ENCODE peak calls at places on chromosomes 16 and 17, in ten cellular contexts. N is heart left ventricle, E is IMR-90, Y is esophagus muscularis mucosa, I is K562, X is spleen, L is tibial nerve, U is body of pancreas, M is transverse colon, S is ovary. B is an unnamed sample. For H3K27me3, the result is how much of the 10 kb centered on the place peaks cover.

GRCh38 chr17:3905017-3905486 is 11.2 kb downstream of the P2RX1 start:
- DNase-seq in Y (no peak), E (no peak), U (peak), N (no peak), X (no peak), M (peak), I (no peak), S (no peak), L (no peak), B (no peak)

GRCh38 chr16:70770968-70771552 is 29.9 kb downstream of the VAC14 start:
- DNase-seq in I (peak), M (peak), S (peak), Y (peak), L (peak), X (no peak), E (peak), N (peak), U (peak), B (peak)

GRCh38 chr16:19781196-19781595 is 63.1 kb downstream of the IQCK start:
- DNase-seq in M (no peak), X (no peak), E (peak), L (peak), U (no peak), Y (no peak), N (no peak), S (no peak), I (no peak), B (no peak)

GRCh38 chr17:39485555-39485954 is 24.3 kb downstream of the CDK12 start:
- DNase-seq in S (no peak), U (no peak), I (no peak), X (no peak), L (no peak), Y (no peak), E (peak), M (no peak), N (no peak), B (no peak)

GRCh38 chr17:10226930-10227695 is 28.7 kb upstream of the GAS7 start:
- DNase-seq in I (peak), N (peak), E (peak), X (peak), S (peak), Y (no peak), U (peak), M (peak), L (peak), B (peak)

GRCh38 chr16:10611825-10612342 is 31.5 kb upstream of the EMP2 start:
- DNase-seq in E (no peak), S (no peak), L (no peak), Y (no peak), I (peak), X (no peak), N (no peak), U (no peak), M (no peak), B (no peak)

GRCh38 chr16:77780378-77780837 is 8.0 kb upstream of the VAT1L start:
- DNase-seq in E (peak), Y (no peak), I (no peak), X (no peak), U (no peak), M (no peak), L (no peak), S (no peak), N (no peak), B (peak)

GRCh38 chr16:53130193-53131049 is 75.6 kb downstream of the CHD9 start:
- DNase-seq in U (peak), Y (peak), I (peak), L (peak), S (peak), X (peak), N (peak), E (peak), M (peak), B (peak)

GRCh38 chr16:31085873-31086628 is 2.7 kb downstream of the PRSS53 start:
- DNase-seq in X (peak), N (no peak), S (no peak), M (no peak), I (no peak), Y (no peak), E (no peak), L (no peak), U (no peak), B (no peak)

GRCh38 chr17:30477758-30478115 is 529 bp downstream of the GOSR1 start:
- DNase-seq in Y (no peak), M (no peak), N (no peak), S (no peak), X (no peak), I (no peak), E (peak), L (no peak), U (no peak), B (no peak)

DNA sequence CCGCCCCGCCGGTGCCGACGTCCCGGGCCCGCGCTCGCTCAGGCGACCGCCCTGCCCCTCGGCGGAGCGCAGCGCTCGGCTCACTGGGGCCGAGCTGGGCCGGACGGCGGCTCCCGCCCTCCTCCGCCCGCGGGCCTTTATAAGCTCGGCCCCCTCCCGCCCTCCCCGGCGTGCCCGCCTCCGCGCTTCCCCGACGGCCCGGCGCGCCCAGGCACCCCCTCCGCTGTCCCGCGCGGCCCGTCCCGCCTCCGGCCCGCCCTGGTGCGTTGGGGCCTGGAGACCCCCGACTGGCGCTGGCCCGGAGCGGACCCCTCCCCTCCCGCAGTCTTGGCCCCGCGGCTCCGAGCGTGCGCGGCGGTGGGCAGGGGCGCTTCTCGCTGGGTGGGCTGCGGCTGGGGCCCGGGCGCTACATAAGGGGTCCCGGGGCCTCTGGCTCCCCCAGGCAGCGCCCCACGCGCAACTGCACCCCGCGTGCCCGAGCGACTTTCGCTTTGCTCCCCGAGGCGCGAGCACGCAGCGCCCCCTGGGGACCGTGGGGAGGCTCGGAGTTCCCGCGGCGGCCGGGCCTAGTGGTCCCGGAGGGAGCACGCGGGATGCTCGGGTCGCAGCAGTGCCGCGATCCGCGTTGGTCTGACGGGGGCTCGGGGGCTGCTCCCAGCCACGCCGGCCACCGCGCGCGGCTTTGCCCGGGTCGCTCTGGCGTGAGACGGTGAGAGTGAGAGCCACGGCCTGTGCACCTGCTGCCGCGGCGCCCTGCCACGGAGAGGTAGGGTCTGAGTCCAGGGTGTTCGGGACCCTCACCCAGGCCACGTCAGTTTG is at the start of gene PIEZO1:
- DNase-seq in E (peak), U (peak), X (peak), N (peak), I (peak), Y (no peak), L (peak), S (peak), M (peak), B (peak)
- TF ChIP-seq POLR2A in E (peak), U (peak), X (no peak), N (peak), I (no peak), Y (peak), L (peak), S (no peak), M (peak), B (peak)

GRCh38 chr17:73707358-73707757 is 63.1 kb upstream of the SDK2 start:
- DNase-seq in Y (no peak), X (no peak), U (no peak), S (no peak), E (no peak), L (no peak), N (no peak), I (no peak), M (no peak), B (no peak)

GRCh38 chr17:73706858-73707257 is 62.6 kb upstream of the SDK2 start:
- DNase-seq in I (no peak), L (no peak), Y (no peak), X (no peak), N (no peak), U (no peak), M (no peak), S (no peak), E (no peak), B (no peak)

GRCh38 chr17:73705594-73705993 is 61.3 kb upstream of the SDK2 start:
- DNase-seq in L (no peak), I (no peak), X (no peak), U (no peak), S (no peak), Y (no peak), M (no peak), E (peak), N (no peak), B (peak)

GRCh38 chr17:73703917-73704316 is 59.7 kb upstream of the SDK2 start:
- DNase-seq in U (no peak), L (no peak), Y (no peak), M (no peak), X (no peak), N (no peak), E (no peak), I (no peak), S (no peak), B (no peak)

GRCh38 chr17:73706428-73706827 is 62.2 kb upstream of the SDK2 start:
- DNase-seq in L (no peak), U (no peak), N (no peak), S (no peak), I (no peak), Y (no peak), X (no peak), E (no peak), M (no peak), B (no peak)
- H3K27me3 ChIP-seq in L (under half), U (under half), N (under half), S (under half), I (under half), Y (under half), X (under half), E (under half), M (under half), B (under half)

GRCh38 chr17:42781639-42782401 is 1.4 kb downstream of the WNK4 start:
- DNase-seq in I (no peak), L (no peak), Y (no peak), M (peak), S (peak), X (peak), N (no peak), E (no peak), U (no peak), B (no peak)
- TF ChIP-seq POLR2A in I (no peak), L (no peak), Y (no peak), M (no peak), S (no peak), X (no peak), N (no peak), E (no peak), U (no peak), B (no peak)

GRCh38 chr17:44384281-44384822 is 5.1 kb downstream of the ITGA2B start:
- DNase-seq in M (no peak), X (no peak), E (no peak), I (no peak), S (no peak), N (no peak), U (no peak), Y (no peak), L (no peak), B (no peak)
- H3K27me3 ChIP-seq in M (under half), X (under half), E (under half), I (under half), S (under half), N (under half), U (under half), Y (under half), L (under half), B (under half)

GRCh38 chr16:81833751-81834150 is 54.7 kb downstream of the PLCG2 start:
- DNase-seq in L (no peak), U (no peak), Y (no peak), I (no peak), N (no peak), M (no peak), S (no peak), X (no peak), E (no peak), B (no peak)

GRCh38 chr16:81832801-81833547 is 53.9 kb downstream of the PLCG2 start:
- DNase-seq in S (no peak), L (no peak), I (no peak), E (no peak), X (no peak), N (no peak), Y (no peak), U (no peak), M (no peak), B (no peak)

GRCh38 chr16:81831722-81832126 is 52.6 kb downstream of the PLCG2 start:
- DNase-seq in Y (no peak), L (peak), E (no peak), X (peak), N (peak), M (peak), S (no peak), I (peak), U (peak), B (peak)

GRCh38 chr16:81834868-81835267 is 55.8 kb downstream of the PLCG2 start:
- DNase-seq in X (no peak), Y (no peak), M (no peak), L (no peak), E (no peak), I (no peak), U (no peak), S (no peak), N (no peak), B (no peak)

GRCh38 chr16:81830845-81831600 is 51.9 kb downstream of the PLCG2 start:
- DNase-seq in L (no peak), M (no peak), E (no peak), S (no peak), N (no peak), Y (no peak), U (no peak), X (no peak), I (no peak), B (no peak)
- TF ChIP-seq POLR2A in L (no peak), M (no peak), E (no peak), S (no peak), N (no peak), Y (no peak), U (no peak), X (no peak), I (no peak), B (no peak)

GRCh38 chr16:87652386-87652785 is 50.1 kb downstream of the JPH3 start:
- DNase-seq in N (no peak), I (no peak), L (no peak), X (no peak), E (no peak), Y (no peak), M (no peak), U (no peak), S (no peak), B (no peak)
- H3K27me3 ChIP-seq in N (under half), I (half or more), L (under half), X (under half), E (half or more), Y (under half), M (under half), U (under half), S (under half), B (under half)

GRCh38 chr16:88642881-88643545 is 4.6 kb downstream of the IL17C start:
- DNase-seq in L (no peak), N (no peak), I (no peak), M (no peak), X (peak), E (no peak), U (no peak), Y (no peak), S (no peak), B (no peak)
- TF ChIP-seq POLR2A in L (no peak), N (no peak), I (no peak), M (no peak), X (no peak), E (no peak), U (no peak), Y (no peak), S (no peak), B (no peak)